ENCODE peak calls at places on chromosomes 11 and 22, in nine cellular contexts. M is midbrain; R is NCI-H187; E is stimulated activated CD4-positive, alpha-beta T cell treated with anti-CD3 and anti-CD28 coated beads, Interleukin-4, amount 100 ng/mL, for 48 hours; W is BJ; U is activated naive CD4-positive, alpha-beta T cell; A is stimulated activated CD8-positive, alpha-beta memory T cell treated with anti-CD3 and anti-CD28 coated beads, Interleukin-15, amount 100 ng/mL, for 4 hours; K is lower lobe of right lung; N is dermis blood vessel endothelial cell. C is an unnamed sample.

GRCh38 chr11:128921790-128922189 is 20.9 kb downstream of the TP53AIP1 start:
- DNase-seq in M (no peak), R (no peak), E (no peak), W (no peak), U (no peak), A (no peak), K (no peak), N (no peak), C (no peak)

GRCh38 chr11:76656571-76657081 is 13.9 kb downstream of the LRRC32 start:
- DNase-seq in M (no peak), R (no peak), E (no peak), W (no peak), U (no peak), A (no peak), K (peak), N (no peak), C (no peak)

GRCh38 chr11:32137263-32137662 is 46.4 kb downstream of the RCN1 start:
- DNase-seq in M (no peak), R (no peak), E (no peak), W (peak), U (no peak), A (no peak), K (no peak), N (peak), C (peak)

GRCh38 chr22:26985217-26985616 is 327.8 kb downstream of the MIAT start:
- DNase-seq in M (no peak), R (no peak), E (no peak), W (no peak), U (no peak), A (no peak), K (no peak), N (no peak), C (no peak)

GRCh38 chr11:103923473-103923931 is 112.9 kb upstream of the DDI1 start:
- DNase-seq in M (no peak), R (peak), E (no peak), W (no peak), U (no peak), A (no peak), K (no peak), N (no peak), C (no peak)

GRCh38 chr11:108973402-108974119 is 308.7 kb downstream of the DDX10 start:
- DNase-seq in M (no peak), R (no peak), E (no peak), W (peak), U (no peak), A (no peak), K (no peak), N (peak), C (no peak)

GRCh38 chr22:43616645-43617044 is 195.5 kb downstream of the EFCAB6 start:
- DNase-seq in M (no peak), R (no peak), E (no peak), W (no peak), U (no peak), A (no peak), K (no peak), N (no peak), C (no peak)

GRCh38 chr22:50700387-50701075 is 27.9 kb downstream of the SHANK3 start:
- DNase-seq in M (no peak), R (no peak), E (no peak), W (no peak), U (no peak), A (no peak), K (peak), N (peak), C (peak)

GRCh38 chr11:127390465-127390864 is 389.9 kb upstream of the KIRREL3 start:
- DNase-seq in M (no peak), R (no peak), E (no peak), W (no peak), U (no peak), A (no peak), K (no peak), N (no peak), C (no peak)

GRCh38 chr11:69218946-69219720 is 63.4 kb downstream of the SMIM38 start:
- DNase-seq in M (no peak), R (no peak), E (no peak), W (no peak), U (no peak), A (no peak), K (no peak), N (no peak), C (no peak)

GRCh38 chr11:34380696-34381095 is 22.9 kb upstream of the ABTB2 start:
- DNase-seq in M (no peak), R (no peak), E (no peak), W (no peak), U (no peak), A (no peak), K (no peak), N (no peak), C (no peak)

GRCh38 chr22:35697142-35697541 is 20.5 kb upstream of the APOL5 start:
- DNase-seq in M (no peak), R (no peak), E (no peak), W (no peak), U (no peak), A (no peak), K (no peak), N (no peak), C (no peak)

GRCh38 chr11:42422094-42422493 is 889.7 kb upstream of the API5 start:
- DNase-seq in M (no peak), R (no peak), E (no peak), W (no peak), U (no peak), A (no peak), K (no peak), N (no peak), C (no peak)

GRCh38 chr11:123561046-123561781 is 93.2 kb downstream of the SCN3B start:
- DNase-seq in M (peak), R (no peak), E (no peak), W (no peak), U (no peak), A (no peak), K (no peak), N (peak), C (no peak)

GRCh38 chr22:22937894-22938480 is 50.4 kb downstream of the IGLL5 start:
- DNase-seq in M (no peak), R (no peak), E (no peak), W (no peak), U (no peak), A (no peak), K (no peak), N (no peak), C (no peak)

GRCh38 chr11:1939006-1939626 is 8.0 kb upstream of the MRPL23 start:
- DNase-seq in M (no peak), R (no peak), E (no peak), W (no peak), U (no peak), A (no peak), K (no peak), N (no peak), C (no peak)

GRCh38 chr11:69968407-69969347 is 109.4 kb upstream of the ANO1 start:
- DNase-seq in M (no peak), R (no peak), E (no peak), W (no peak), U (no peak), A (no peak), K (peak), N (no peak), C (no peak)

GRCh38 chr22:40036591-40037225 is 42.0 kb downstream of the FAM83F start:
- DNase-seq in M (peak), R (peak), E (peak), W (no peak), U (peak), A (no peak), K (peak), N (peak), C (peak)

GRCh38 chr22:41380993-41381328 is 781 bp upstream of the TEF start:
- DNase-seq in M (no peak), R (no peak), E (no peak), W (peak), U (no peak), A (no peak), K (peak), N (peak), C (peak)

GRCh38 chr11:75667268-75667830 is 1.5 kb downstream of the MAP6 start:
- DNase-seq in M (peak), R (no peak), E (no peak), W (no peak), U (no peak), A (no peak), K (peak), N (peak), C (peak)

GRCh38 chr11:111912535-111912934 is at the start of gene HSPB2:
- DNase-seq in M (no peak), R (no peak), E (no peak), W (no peak), U (no peak), A (no peak), K (no peak), N (no peak), C (no peak)

GRCh38 chr22:38141574-38141973 is 31.1 kb upstream of the BAIAP2L2 start:
- DNase-seq in M (no peak), R (no peak), E (no peak), W (no peak), U (no peak), A (no peak), K (no peak), N (no peak), C (no peak)

GRCh38 chr11:19253149-19253540 is 12.4 kb upstream of the E2F8 start:
- DNase-seq in M (no peak), R (no peak), E (no peak), W (no peak), U (no peak), A (no peak), K (no peak), N (peak), C (peak)

GRCh38 chr22:23376256-23376655 is 195.9 kb downstream of the BCR start:
- DNase-seq in M (no peak), R (no peak), E (peak), W (no peak), U (no peak), A (no peak), K (no peak), N (peak), C (peak)

GRCh38 chr11:122655527-122656072 is at the start of gene UBASH3B:
- DNase-seq in M (peak), R (no peak), E (peak), W (no peak), U (peak), A (peak), K (peak), N (peak), C (no peak)

GRCh38 chr22:20862540-20862939 is 3.7 kb downstream of the SNAP29 start:
- DNase-seq in M (no peak), R (no peak), E (no peak), W (no peak), U (no peak), A (no peak), K (no peak), N (no peak), C (no peak)

GRCh38 chr11:11568651-11569229 is 53.1 kb downstream of the GALNT18 start:
- DNase-seq in M (no peak), R (no peak), E (no peak), W (no peak), U (no peak), A (no peak), K (no peak), N (no peak), C (no peak)

GRCh38 chr22:31036671-31037550 is 44.2 kb upstream of the SMTN start:
- DNase-seq in M (no peak), R (no peak), E (no peak), W (peak), U (no peak), A (no peak), K (no peak), N (no peak), C (no peak)

GRCh38 chr22:44450503-44450902 is 47.5 kb downstream of the RTL6 start:
- DNase-seq in M (no peak), R (no peak), E (no peak), W (no peak), U (no peak), A (no peak), K (no peak), N (no peak), C (no peak)

GRCh38 chr22:44396727-44397722 is 84.3 kb upstream of the SHISAL1 start:
- DNase-seq in M (no peak), R (no peak), E (no peak), W (no peak), U (no peak), A (no peak), K (peak), N (no peak), C (no peak)

GRCh38 chr22:25420471-25420924 is 144.0 kb upstream of the GRK3 start:
- DNase-seq in M (no peak), R (no peak), E (no peak), W (no peak), U (no peak), A (no peak), K (no peak), N (no peak), C (no peak)

GRCh38 chr11:132430352-132431091 is 1060.1 kb downstream of the NTM start:
- DNase-seq in M (no peak), R (peak), E (no peak), W (no peak), U (no peak), A (no peak), K (no peak), N (no peak), C (no peak)

GRCh38 chr11:108947654-108948570 is 283.0 kb downstream of the DDX10 start:
- DNase-seq in M (no peak), R (no peak), E (no peak), W (no peak), U (no peak), A (no peak), K (no peak), N (peak), C (peak)

GRCh38 chr11:111177037-111177988 is 68.2 kb upstream of the POU2AF2 start:
- DNase-seq in M (no peak), R (no peak), E (no peak), W (no peak), U (no peak), A (no peak), K (no peak), N (no peak), C (no peak)

GRCh38 chr11:10398525-10398924 is 56.5 kb upstream of the AMPD3 start:
- DNase-seq in M (no peak), R (no peak), E (no peak), W (no peak), U (no peak), A (no peak), K (peak), N (no peak), C (no peak)

GRCh38 chr11:19959697-19960096 is 200.6 kb downstream of the DBX1 start:
- DNase-seq in M (no peak), R (no peak), E (no peak), W (no peak), U (no peak), A (no peak), K (no peak), N (no peak), C (no peak)

GRCh38 chr11:14443642-14444041 is 56.0 kb downstream of the COPB1 start:
- DNase-seq in M (no peak), R (no peak), E (no peak), W (no peak), U (no peak), A (no peak), K (no peak), N (peak), C (peak)